ENCODE peak calls at places on chromosomes 6 and 20, in seven cellular contexts. Z is K562, Q is H1, J is HCT116, I is GM12892, V is upper lobe of left lung, D is stomach. W is an unnamed sample.

GRCh38 chr6:131135244-131136020 is at the start of gene AKAP7:
- DNase-seq in Z (peak), V (peak), D (peak), J (peak), Q (peak), I (peak), W (peak)

GRCh38 chr6:166614171-166614583 is 12.9 kb downstream of the RPS6KA2 start:
- DNase-seq in Z (no peak), J (no peak), D (no peak), V (peak), Q (no peak), I (no peak), W (no peak)

GRCh38 chr6:134196568-134197301 is 121.2 kb downstream of the SGK1 start:
- DNase-seq in I (no peak), Z (peak), V (no peak), Q (no peak), J (no peak), D (no peak), W (no peak)

GRCh38 chr20:24745617-24746350 is 203.3 kb upstream of the CST7 start:
- DNase-seq in D (no peak), Z (no peak), I (no peak), V (no peak), J (no peak), Q (no peak), W (no peak)

GRCh38 chr20:11952621-11953020 is 34.9 kb downstream of the BTBD3 start:
- DNase-seq in V (no peak), Q (no peak), Z (no peak), J (no peak), I (no peak), D (no peak), W (no peak)

GRCh38 chr6:31446481-31446880 is 43.1 kb downstream of the MICA start:
- DNase-seq in V (no peak), I (no peak), Z (no peak), Q (no peak), J (no peak), D (no peak), W (no peak)

GRCh38 chr20:4329232-4329631 is 313.9 kb upstream of the RNF24 start:
- DNase-seq in J (no peak), V (no peak), Z (no peak), D (no peak), Q (no peak), I (no peak), W (no peak)

GRCh38 chr6:100382031-100382430 is 82.7 kb downstream of the SIM1 start:
- DNase-seq in Z (no peak), Q (no peak), D (no peak), I (no peak), J (no peak), V (no peak), W (no peak)

GRCh38 chr6:154440422-154441043 is 70.0 kb downstream of the CNKSR3 start:
- DNase-seq in D (no peak), J (no peak), Z (no peak), Q (no peak), I (no peak), V (no peak), W (no peak)

GRCh38 chr6:32953775-32954174 is 878 bp upstream of the HLA-DMA start:
- DNase-seq in Q (no peak), D (no peak), I (no peak), V (no peak), J (no peak), Z (no peak), W (no peak)

GRCh38 chr6:32954983-32955802 is 2.3 kb upstream of the HLA-DMA start:
- DNase-seq in Q (no peak), I (no peak), D (peak), J (no peak), V (no peak), Z (no peak), W (peak)

GRCh38 chr6:32954212-32954745 is 1.4 kb upstream of the HLA-DMA start:
- DNase-seq in D (no peak), J (no peak), V (no peak), I (no peak), Z (no peak), Q (no peak), W (no peak)

GRCh38 chr6:32950449-32950848 is 2.4 kb downstream of the HLA-DMA start:
- DNase-seq in Z (no peak), V (no peak), J (no peak), D (no peak), Q (no peak), I (no peak), W (no peak)

DNA sequence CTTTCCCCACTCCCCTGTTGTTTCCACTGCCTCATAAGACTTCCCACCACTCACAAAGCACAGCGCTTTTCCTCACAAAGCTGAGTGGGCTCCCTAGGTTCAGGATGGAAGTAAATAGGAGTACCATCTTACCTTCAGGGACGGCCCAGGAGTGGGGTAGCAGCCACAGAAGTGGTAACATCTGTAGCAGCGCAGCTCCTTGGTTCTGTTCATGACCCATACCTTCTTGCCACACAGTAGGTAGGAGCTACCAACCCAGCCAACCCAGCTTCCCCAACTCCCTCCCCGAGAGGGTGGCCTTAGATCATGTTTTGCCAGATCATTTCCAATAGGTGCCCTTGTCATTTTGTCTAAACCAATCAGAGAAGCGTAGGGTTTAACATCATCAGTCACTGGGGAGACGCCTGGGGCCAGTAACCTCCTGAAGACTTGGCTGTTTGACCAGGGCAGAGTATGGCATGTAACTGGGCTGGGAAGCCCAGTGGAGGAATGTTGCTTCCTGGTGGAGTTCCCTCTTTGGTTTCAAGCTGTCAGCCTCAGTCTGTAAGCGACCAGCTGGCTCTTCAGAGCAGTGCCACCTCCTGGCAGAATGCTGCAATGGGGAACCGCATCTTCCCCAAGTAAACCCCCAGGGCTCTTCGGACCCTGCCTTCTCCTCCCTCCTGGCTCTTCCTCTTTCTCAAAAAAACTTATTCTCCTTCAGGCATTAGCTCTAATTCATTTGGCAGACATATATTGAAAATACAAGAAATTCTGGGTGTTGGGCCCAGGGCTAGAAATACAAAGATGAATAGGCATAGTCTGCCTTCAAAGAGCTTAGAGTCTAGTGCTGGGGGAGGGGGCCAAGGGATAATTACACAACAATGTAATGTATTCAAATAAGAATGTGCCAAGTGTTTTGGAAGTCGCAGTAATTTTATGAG is at the start of gene HLA-DMA:
- DNase-seq in V (no peak), Z (peak), Q (peak), I (peak), J (peak), D (peak), W (peak)
- TF ChIP-seq POLR2A in V (peak), Z (no peak), Q (no peak), I (peak), J (no peak), D (no peak), W (peak)

DNA sequence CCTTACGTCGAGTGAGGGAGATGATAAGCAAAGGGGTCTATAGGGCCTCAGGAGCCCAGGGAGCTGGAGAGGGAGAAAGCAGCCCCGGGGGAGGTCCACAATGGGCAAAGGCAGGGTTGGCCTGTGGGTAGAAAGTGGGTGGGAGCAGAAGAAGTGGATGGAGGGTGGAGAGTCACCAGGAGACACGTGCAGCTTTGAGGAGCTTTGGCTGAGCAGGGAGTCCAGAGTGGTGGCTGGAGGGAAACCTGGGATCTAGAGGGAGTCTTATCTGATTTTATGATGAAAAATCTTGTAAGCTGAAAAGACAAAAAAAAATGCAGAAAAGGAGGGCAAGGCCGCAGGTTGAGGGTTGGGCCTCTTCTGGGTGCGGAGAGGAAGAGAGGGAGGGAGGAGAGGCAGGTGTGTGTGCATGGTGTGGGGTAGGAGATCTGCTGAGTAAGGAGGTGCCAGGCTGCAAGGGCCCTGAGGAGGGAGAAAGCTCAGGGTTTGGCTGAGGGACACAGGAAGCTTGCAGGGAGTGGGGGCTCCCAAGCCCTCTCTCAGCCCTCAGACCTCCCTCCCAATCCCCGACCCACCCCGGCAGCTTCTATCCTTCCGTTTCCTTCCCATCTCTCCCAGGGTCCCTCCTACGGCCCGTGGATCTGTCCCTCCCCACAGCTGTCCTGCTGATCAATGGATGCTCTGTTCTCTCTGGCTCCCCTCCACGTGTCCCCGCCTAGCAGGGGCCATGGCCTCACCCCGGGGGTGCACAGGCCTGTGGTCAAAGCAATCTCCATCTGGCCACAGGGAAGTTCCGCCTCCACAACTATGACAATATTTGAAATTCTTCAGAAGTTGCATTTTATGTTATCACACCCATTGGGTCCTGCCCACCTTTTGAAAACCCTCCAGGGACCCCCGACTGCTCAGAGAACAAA is 17.1 kb upstream of the BPI start:
- DNase-seq in Q (no peak), Z (no peak), J (no peak), I (no peak), D (no peak), V (no peak), W (no peak)
- TF ChIP-seq POLR2AphosphoS5 in Q (no peak), Z (no peak), J (no peak), I (no peak), D (no peak), V (no peak), W (no peak)

GRCh38 chr6:29834564-29835436 is 7.2 kb downstream of the HLA-G start:
- DNase-seq in V (peak), J (no peak), I (no peak), D (peak), Q (no peak), Z (peak), W (peak)

GRCh38 chr6:29828471-29828797 is 809 bp downstream of the HLA-G start:
- DNase-seq in V (peak), D (no peak), Z (peak), J (no peak), Q (no peak), I (no peak), W (no peak)

GRCh38 chr6:29830409-29830808 is 2.8 kb downstream of the HLA-G start:
- DNase-seq in I (no peak), V (no peak), Q (no peak), D (no peak), Z (no peak), J (no peak), W (no peak)

GRCh38 chr6:29829766-29830165 is 2.1 kb downstream of the HLA-G start:
- DNase-seq in D (no peak), Z (no peak), Q (no peak), I (no peak), V (no peak), J (no peak), W (no peak)

GRCh38 chr6:29831776-29832175 is 4.2 kb downstream of the HLA-G start:
- DNase-seq in D (no peak), V (no peak), I (no peak), Z (no peak), J (no peak), Q (no peak), W (no peak)
- TF ChIP-seq POLR2A in D (no peak), V (no peak), I (no peak), Z (no peak), J (no peak), Q (no peak), W (no peak)

DNA sequence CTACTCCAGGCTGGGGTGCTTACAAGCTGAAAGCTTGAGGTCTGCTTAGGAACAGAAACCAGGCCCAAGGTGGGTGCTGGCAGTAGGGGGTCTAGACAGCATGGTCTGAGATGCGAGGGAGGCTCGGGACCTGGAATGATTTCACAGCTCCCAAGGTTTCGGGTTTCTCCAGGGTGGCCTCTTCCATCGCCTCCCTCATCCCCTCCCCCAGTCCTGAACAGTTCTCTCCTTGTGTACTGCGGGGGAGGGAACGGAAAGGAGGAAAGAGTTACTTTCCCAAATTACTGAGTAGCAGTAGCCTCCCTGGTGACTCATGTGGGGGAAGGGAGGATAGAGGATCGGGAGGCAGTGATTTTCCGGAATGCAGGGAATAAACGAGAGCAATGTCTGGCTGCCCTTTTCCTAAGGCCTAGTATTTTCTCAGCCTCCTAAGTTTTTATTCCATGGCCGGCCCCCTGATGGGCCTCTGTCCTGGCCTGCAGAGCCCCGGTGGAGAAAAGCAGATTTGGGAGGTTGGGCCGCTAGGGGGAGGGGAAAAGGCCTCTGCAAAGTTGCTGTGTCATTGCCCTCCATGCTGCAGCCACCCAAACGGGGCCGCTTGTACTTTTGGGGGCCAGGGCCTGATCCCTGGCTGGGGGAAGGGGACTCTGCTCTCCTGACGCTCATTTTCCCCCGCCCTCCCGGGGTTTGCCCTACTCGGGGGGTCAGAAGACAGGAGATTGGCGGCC is 1.5 kb downstream of the BRD2 start:
- DNase-seq in Q (no peak), Z (peak), I (no peak), V (peak), J (peak), D (peak), W (peak)
- TF ChIP-seq POLR2AphosphoS5 in Q (no peak), Z (peak), I (no peak), V (peak), J (peak), D (peak), W (peak)

GRCh38 chr20:22720206-22720605 is 135.8 kb upstream of the FOXA2 start:
- DNase-seq in I (no peak), V (no peak), Z (no peak), J (no peak), D (no peak), Q (no peak), W (no peak)
- TF ChIP-seq POLR2A in I (no peak), V (no peak), Z (no peak), J (no peak), D (no peak), Q (no peak), W (no peak)

GRCh38 chr20:252801-253200 is 4.7 kb upstream of the DEFB132 start:
- DNase-seq in Q (no peak), Z (no peak), V (no peak), I (no peak), J (no peak), D (no peak), W (no peak)

DNA sequence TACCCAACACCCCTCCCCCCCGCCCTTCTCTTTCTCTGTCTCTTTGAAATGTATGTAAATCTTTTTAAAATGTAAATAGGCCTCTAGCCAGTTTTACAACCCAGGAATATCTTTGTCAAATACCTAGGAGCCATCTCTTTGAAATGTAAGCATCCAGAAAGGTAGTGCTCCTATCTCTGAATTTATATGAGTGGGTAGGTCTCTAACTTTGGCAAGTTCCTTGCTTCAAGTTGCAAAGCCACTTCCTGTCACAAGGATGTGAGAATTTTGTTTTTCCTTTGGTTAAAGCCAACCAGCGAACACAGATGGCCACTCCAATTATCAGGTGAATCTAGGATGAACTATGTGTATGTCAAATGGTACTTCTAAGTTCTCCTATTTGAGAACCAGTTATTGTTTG is 6.2 kb upstream of the DEFB132 start:
- DNase-seq in Z (no peak), Q (no peak), V (no peak), J (no peak), D (no peak), I (no peak), W (no peak)
- TF ChIP-seq POLR2AphosphoS5 in Z (no peak), Q (no peak), V (no peak), J (no peak), D (no peak), I (no peak), W (no peak)

GRCh38 chr6:156686940-156687874 is 90.0 kb upstream of the ARID1B start:
- DNase-seq in D (peak), Q (no peak), Z (peak), V (peak), I (peak), J (peak), W (peak)
- TF ChIP-seq POLR2A in D (no peak), Q (peak), Z (peak), V (peak), I (peak), J (peak), W (peak)